ENCODE peak calls at places on chromosomes 7 and 10, in five cellular contexts. G is tibial artery; T is stimulated activated CD8-positive, alpha-beta memory T cell treated with anti-CD3 and anti-CD28 coated beads, Interleukin-7, amount 100 ng/mL, for 48 hours; R is hippocampal formation; Z is NCI-H1417. W is an unnamed sample.

GRCh38 chr10:14397069-14397468 is 66.3 kb upstream of the FRMD4A start:
- DNase-seq in Z (no peak), R (peak), G (peak), T (no peak), W (peak)

GRCh38 chr7:35781200-35781701 is 19.6 kb upstream of the SEPTIN7 start:
- DNase-seq in R (peak), Z (no peak), T (no peak), G (no peak), W (no peak)

GRCh38 chr7:128264477-128264876 is 23.4 kb downstream of the LEP start:
- DNase-seq in G (no peak), Z (no peak), T (no peak), R (no peak), W (no peak)

GRCh38 chr10:48285710-48286109 is 11.2 kb upstream of the FRMPD2 start:
- DNase-seq in G (no peak), T (no peak), R (no peak), Z (no peak), W (no peak)

GRCh38 chr7:37918526-37918925 is 1.9 kb upstream of the SFRP4 start:
- DNase-seq in G (no peak), Z (no peak), T (no peak), R (no peak), W (no peak)

GRCh38 chr7:96246972-96247371 is 74.9 kb downstream of the SLC25A13 start:
- DNase-seq in G (no peak), T (no peak), Z (peak), R (no peak), W (no peak)

GRCh38 chr10:70567603-70568002 is 34.9 kb downstream of the PRF1 start:
- DNase-seq in Z (peak), R (no peak), T (no peak), G (no peak), W (no peak)

GRCh38 chr10:132193907-132194552 is 7.3 kb downstream of the DPYSL4 start:
- DNase-seq in T (no peak), R (no peak), Z (no peak), G (no peak), W (no peak)

GRCh38 chr10:14565199-14565598 is 209.5 kb downstream of the FAM107B start:
- DNase-seq in R (no peak), G (peak), Z (no peak), T (no peak), W (no peak)

GRCh38 chr7:22759721-22760120 is 32.7 kb downstream of the IL6 start:
- DNase-seq in G (no peak), T (no peak), Z (no peak), R (no peak), W (no peak)